ENCODE peak calls at places on chromosome 22, in nine cellular contexts. Y, F, U, T, Z, D, N, X and H are unnamed samples.

GRCh38 chr22:50694766-50695420 is 22.3 kb downstream of the SHANK3 start:
- DNase-seq in Y (peak; percentile 53), F (no peak), U (no peak), T (peak; percentile 57), Z (no peak), D (no peak), N (no peak), X (no peak), H (peak; percentile 61)

GRCh38 chr22:37999640-38000272 is 15.4 kb upstream of the SOX10 start:
- DNase-seq in Y (no peak), F (no peak), U (peak; percentile 5), T (no peak), Z (no peak), D (peak; percentile 94), N (no peak), X (no peak), H (no peak)

GRCh38 chr22:47808886-47809620 is 1046.6 kb downstream of the TBC1D22A start:
- DNase-seq in Y (no peak), F (no peak), U (no peak), T (no peak), Z (no peak), D (no peak), N (no peak), X (no peak), H (no peak)

GRCh38 chr22:24482586-24482985 is 12.5 kb upstream of the UPB1 start:
- DNase-seq in Y (no peak), F (no peak), U (peak; percentile 55), T (no peak), Z (no peak), D (no peak), N (no peak), X (no peak), H (no peak)

GRCh38 chr22:49326558-49326957 is 501.1 kb downstream of the BRD1 start:
- DNase-seq in Y (peak; percentile 31), F (no peak), U (no peak), T (no peak), Z (no peak), D (no peak), N (no peak), X (no peak), H (no peak)

GRCh38 chr22:31585161-31585859 is 76.7 kb downstream of the PISD start:
- DNase-seq in Y (no peak), F (no peak), U (peak; percentile 22), T (no peak), Z (no peak), D (no peak), N (no peak), X (no peak), H (no peak)

GRCh38 chr22:22366478-22366988 is 121.9 kb downstream of the VPREB1 start:
- DNase-seq in Y (no peak), F (no peak), U (no peak), T (no peak), Z (no peak), D (no peak), N (no peak), X (no peak), H (no peak)

GRCh38 chr22:41300661-41301060 is 664 bp upstream of the ZC3H7B start:
- DNase-seq in Y (no peak), F (no peak), U (no peak), T (no peak), Z (no peak), D (no peak), N (no peak), X (no peak), H (peak; percentile 12)

GRCh38 chr22:31230871-31231621 is 18.9 kb downstream of the LIMK2 start:
- DNase-seq in Y (peak; percentile 79), F (peak; percentile 57), U (peak; percentile 53), T (no peak), Z (peak; percentile 57), D (no peak), N (no peak), X (peak; percentile 67), H (no peak)

GRCh38 chr22:30294066-30294465 is 4.8 kb upstream of the CASTOR1 start:
- DNase-seq in Y (no peak), F (no peak), U (no peak), T (no peak), Z (no peak), D (no peak), N (no peak), X (no peak), H (no peak)

GRCh38 chr22:29946220-29946619 is 63.2 kb downstream of the MTMR3 start:
- DNase-seq in Y (no peak), F (no peak), U (no peak), T (no peak), Z (no peak), D (no peak), N (no peak), X (no peak), H (no peak)